ENCODE peak calls at places on chromosomes 2 and 18, in six cellular contexts. J, Z, E, K, H and S are unnamed samples.
A peak's percentile ranks its signal among the peaks of the same experiment; 100 is the strongest.

GRCh38 chr18:48792141-48792540 is 158.6 kb downstream of the SMAD7 start:
- DNase-seq in J (no peak), Z (no peak), E (no peak), K (no peak), H (no peak), S (no peak)

GRCh38 chr2:240553956-240554480 is 3.8 kb downstream of the ANKMY1 start:
- DNase-seq in J (no peak), Z (no peak), E (no peak), K (no peak), H (no peak), S (no peak)

GRCh38 chr2:3289971-3290370 is 87.6 kb downstream of the EIPR1 start:
- DNase-seq in J (no peak), Z (no peak), E (no peak), K (no peak), H (no peak), S (no peak)

GRCh38 chr2:46200100-46200690 is 97.0 kb upstream of the EPAS1 start:
- DNase-seq in J (no peak), Z (no peak), E (no peak), K (peak; percentile 17), H (no peak), S (no peak)

GRCh38 chr2:157271590-157272203 is 14.2 kb downstream of the GALNT5 start:
- DNase-seq in J (no peak), Z (no peak), E (no peak), K (no peak), H (no peak), S (no peak)

GRCh38 chr2:64141711-64142405 is 2.4 kb downstream of the PELI1 start:
- DNase-seq in J (no peak), Z (no peak), E (no peak), K (peak; percentile 28), H (no peak), S (peak; percentile 32)

GRCh38 chr18:48922203-48922800 is 28.5 kb downstream of the SMAD7 start:
- DNase-seq in J (no peak), Z (peak; percentile 19), E (no peak), K (no peak), H (no peak), S (no peak)

GRCh38 chr2:239322414-239323086 is 78.3 kb downstream of the HDAC4 start:
- DNase-seq in J (no peak), Z (peak; percentile 17), E (no peak), K (peak; percentile 77), H (no peak), S (no peak)

GRCh38 chr2:32745191-32745590 is 117.3 kb downstream of the TTC27 start:
- DNase-seq in J (no peak), Z (no peak), E (no peak), K (peak; percentile 88), H (no peak), S (peak; percentile 74)

GRCh38 chr2:68789603-68790002 is 55.0 kb downstream of the ARHGAP25 start:
- DNase-seq in J (no peak), Z (no peak), E (no peak), K (no peak), H (no peak), S (no peak)

GRCh38 chr2:218271487-218271797 is 1.1 kb downstream of the PNKD start:
- DNase-seq in J (no peak), Z (no peak), E (no peak), K (no peak), H (no peak), S (no peak)

GRCh38 chr2:190129421-190130199 is 67.1 kb upstream of the MSTN start:
- DNase-seq in J (no peak), Z (no peak), E (no peak), K (peak; percentile 13), H (no peak), S (peak; percentile 16)

GRCh38 chr18:14945984-14946383 is 198.0 kb downstream of the ANKRD30B start:
- DNase-seq in J (no peak), Z (no peak), E (no peak), K (no peak), H (no peak), S (no peak)

GRCh38 chr2:46130511-46130910 is 166.7 kb upstream of the EPAS1 start:
- DNase-seq in J (no peak), Z (no peak), E (no peak), K (no peak), H (no peak), S (no peak)

GRCh38 chr2:149058936-149059335 is 20.4 kb downstream of the LYPD6B start:
- DNase-seq in J (no peak), Z (no peak), E (no peak), K (no peak), H (peak; percentile 26), S (no peak)

GRCh38 chr18:51211552-51211951 is 14.1 kb upstream of the MEX3C start:
- DNase-seq in J (no peak), Z (no peak), E (no peak), K (peak; percentile 59), H (peak; percentile 17), S (peak; percentile 66)

GRCh38 chr2:99597616-99598015 is 107.8 kb upstream of the REV1 start:
- DNase-seq in J (no peak), Z (no peak), E (no peak), K (peak; percentile 71), H (no peak), S (no peak)

GRCh38 chr2:201813996-201814845 is 7.9 kb downstream of the CDK15 start:
- DNase-seq in J (no peak), Z (no peak), E (no peak), K (no peak), H (no peak), S (no peak)

GRCh38 chr2:32553829-32554432 is 73.9 kb upstream of the TTC27 start:
- DNase-seq in J (peak; percentile 3), Z (no peak), E (no peak), K (peak; percentile 61), H (no peak), S (peak; percentile 66)

GRCh38 chr2:112784199-112785189 is at the start of gene IL1A:
- DNase-seq in J (peak; percentile 56), Z (peak; percentile 52), E (peak; percentile 17), K (peak; percentile 77), H (peak; percentile 78), S (peak; percentile 69)

GRCh38 chr2:25743132-25743830 is 69.9 kb upstream of the DTNB start:
- DNase-seq in J (no peak), Z (no peak), E (no peak), K (no peak), H (no peak), S (no peak)

GRCh38 chr2:164028764-164029534 is 293.1 kb upstream of the FIGN start:
- DNase-seq in J (no peak), Z (no peak), E (no peak), K (no peak), H (peak; percentile 1), S (peak; percentile 20)

DNA sequence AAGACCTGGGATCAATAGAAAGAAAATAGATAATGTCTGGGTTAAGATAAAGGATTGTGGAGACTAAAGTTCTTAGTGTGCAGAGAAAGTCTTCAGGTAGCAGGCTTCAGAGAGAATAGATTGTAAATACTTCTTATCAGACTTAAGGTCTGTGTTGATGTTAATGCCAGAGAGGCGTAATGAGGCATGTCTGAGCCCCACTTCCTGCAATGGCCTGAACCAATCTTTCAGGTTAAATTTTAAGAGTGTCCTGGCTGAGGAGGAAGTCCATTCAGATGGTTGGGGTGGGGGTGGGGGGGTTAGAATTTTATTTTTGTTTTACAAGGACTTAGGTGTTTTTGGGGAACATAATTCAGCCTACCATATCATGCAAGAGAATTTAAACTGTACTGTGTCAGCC is 129.5 kb downstream of the EVA1A start:
- DNase-seq in J (no peak), Z (no peak), E (no peak), K (no peak), H (no peak), S (no peak)
- H2AFZ ChIP-seq in J (no peak overlapping the region), Z (no peak overlapping the region), E (no peak overlapping the region), K (no peak overlapping the region), H (no peak overlapping the region), S (no peak overlapping the region)

GRCh38 chr18:40048886-40049650 is 1906.0 kb upstream of the PIK3C3 start:
- DNase-seq in J (no peak), Z (no peak), E (no peak), K (no peak), H (no peak), S (no peak)
- H3K14ac ChIP-seq in J (no peak overlapping the region), Z (no peak overlapping the region), E (no peak overlapping the region), K (no peak overlapping the region), H (no peak overlapping the region), S (no peak overlapping the region)

GRCh38 chr18:77101410-77102245 is 31.0 kb downstream of the MBP start:
- DNase-seq in J (no peak), Z (peak; percentile 68), E (no peak), K (peak; percentile 97), H (peak; percentile 60), S (peak; percentile 96)

GRCh38 chr18:77099501-77100370 is 32.8 kb downstream of the MBP start:
- DNase-seq in J (no peak), Z (no peak), E (no peak), K (no peak), H (no peak), S (no peak)

GRCh38 chr18:77102246-77103040 is 30.1 kb downstream of the MBP start:
- DNase-seq in J (no peak), Z (no peak), E (no peak), K (peak; percentile 93), H (no peak), S (peak; percentile 79)

GRCh38 chr18:77098554-77099174 is 33.9 kb downstream of the MBP start:
- DNase-seq in J (no peak), Z (no peak), E (no peak), K (no peak), H (no peak), S (no peak)

DNA sequence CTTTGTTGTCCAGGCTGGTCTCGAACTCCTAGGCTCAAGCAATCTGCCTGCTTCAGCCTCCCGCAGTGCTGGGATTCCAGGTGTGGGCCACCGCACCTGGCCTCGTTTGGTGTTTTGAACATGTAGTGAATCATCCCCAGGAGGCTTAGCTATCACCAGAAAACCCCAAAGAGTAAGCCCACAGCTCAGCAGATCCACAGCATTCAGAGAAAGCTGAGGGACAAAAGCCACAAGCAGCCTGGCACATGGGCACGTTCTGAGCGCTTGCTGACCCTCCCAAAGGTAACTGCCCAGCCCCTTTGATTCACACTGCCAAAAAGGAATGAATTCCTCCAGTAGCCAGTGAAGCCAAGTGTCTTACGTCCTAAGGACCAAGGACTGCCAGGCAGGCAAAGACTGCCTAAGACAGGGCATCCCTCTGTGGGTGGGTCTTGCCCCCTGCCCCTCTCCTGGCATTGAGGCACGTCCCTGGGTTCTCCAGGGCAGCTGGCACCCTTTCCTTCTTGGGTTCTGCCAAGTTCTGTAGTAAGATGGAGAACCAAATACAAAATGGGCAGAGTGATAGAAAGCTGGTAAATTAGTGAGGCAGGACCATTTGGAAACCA is 31.7 kb downstream of the MBP start:
- DNase-seq in J (no peak), Z (no peak), E (no peak), K (no peak), H (no peak), S (no peak)
- H2BK5ac ChIP-seq in J (no peak overlapping the region), Z (no peak overlapping the region), E (peak overlapping the region; percentile 12), K (peak overlapping the region; percentile 100), H (peak overlapping the region; percentile 62), S (peak overlapping the region; percentile 87)

DNA sequence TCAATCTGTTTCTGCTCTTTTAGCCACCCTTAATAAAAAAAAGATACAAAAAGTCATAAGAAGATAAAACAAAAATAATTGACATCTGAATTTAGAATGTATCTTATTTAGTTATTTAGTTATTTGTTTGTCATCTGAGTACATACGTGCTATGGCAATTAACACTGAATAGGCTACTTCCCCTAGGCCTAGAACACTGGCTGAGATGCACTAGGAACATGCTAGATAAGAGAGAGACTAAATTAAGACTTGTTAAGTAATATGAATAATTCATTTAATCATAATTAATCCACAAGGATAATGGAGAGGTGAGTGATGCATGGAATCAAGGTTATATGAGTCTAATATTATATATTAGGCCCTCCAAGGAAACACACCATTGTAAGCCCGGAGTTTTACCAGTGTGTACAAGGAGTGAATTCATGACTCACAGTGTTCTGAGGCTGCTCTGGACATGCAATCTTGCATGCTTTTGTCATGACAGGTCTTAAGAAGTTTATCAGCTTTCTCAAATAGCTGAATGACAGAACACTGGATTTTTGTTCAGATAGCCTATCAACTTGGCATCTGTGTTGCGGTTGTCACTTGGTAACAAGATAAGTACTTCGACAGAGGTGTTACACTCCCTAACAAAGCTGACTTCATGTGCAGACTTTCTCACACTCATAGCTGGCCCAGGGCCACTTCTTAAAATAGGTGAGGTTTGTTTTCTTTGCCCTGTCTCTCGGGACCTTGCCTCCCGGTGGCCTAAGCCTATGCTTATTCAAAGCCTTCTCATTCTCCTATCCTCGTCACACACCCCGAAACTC is 5.0 kb upstream of the SERPINB2 start:
- DNase-seq in J (no peak), Z (no peak), E (no peak), K (peak; percentile 97), H (peak; percentile 98), S (peak; percentile 94)
- H2AFZ ChIP-seq in J (no peak overlapping the region), Z (no peak overlapping the region), E (no peak overlapping the region), K (peak overlapping the region; percentile 74), H (no peak overlapping the region), S (no peak overlapping the region)